ENCODE peak calls at places on chromosomes 11 and 22, in seven cellular contexts. One of them, this sample, is unnamed.

GRCh38 chr22:29817724-29818123 is 20.4 kb downstream of the ASCC2 start:
- DNase-seq in brain microvascular endothelial cell: no peak
- DNase-seq in foreskin fibroblast: no peak
- DNase-seq in IMR-90: no peak
- DNase-seq in AG04449: no peak
- DNase-seq in PC-9: no peak
- DNase-seq in fibroblast of the aortic adventitia: no peak
- DNase-seq in this sample: no peak

GRCh38 chr11:78803995-78804394 is 229.3 kb upstream of the NARS2 start:
- DNase-seq in brain microvascular endothelial cell: no peak
- DNase-seq in foreskin fibroblast: no peak
- DNase-seq in IMR-90: no peak
- DNase-seq in AG04449: no peak
- DNase-seq in PC-9: no peak
- DNase-seq in fibroblast of the aortic adventitia: no peak
- DNase-seq in this sample: no peak

GRCh38 chr11:114076974-114077373 is 17.5 kb downstream of the ZBTB16 start:
- DNase-seq in brain microvascular endothelial cell: no peak
- DNase-seq in foreskin fibroblast: peak; percentile 56
- DNase-seq in IMR-90: no peak
- DNase-seq in AG04449: no peak
- DNase-seq in PC-9: no peak
- DNase-seq in fibroblast of the aortic adventitia: no peak
- DNase-seq in this sample: no peak

GRCh38 chr11:64987998-64988854 is 8.5 kb downstream of the BATF2 start:
- DNase-seq in brain microvascular endothelial cell: no peak
- DNase-seq in foreskin fibroblast: no peak
- DNase-seq in IMR-90: no peak
- DNase-seq in AG04449: no peak
- DNase-seq in PC-9: no peak
- DNase-seq in fibroblast of the aortic adventitia: no peak
- DNase-seq in this sample: no peak

GRCh38 chr11:129317564-129317963 is 58.1 kb upstream of the BARX2 start:
- DNase-seq in brain microvascular endothelial cell: no peak
- DNase-seq in foreskin fibroblast: no peak
- DNase-seq in IMR-90: no peak
- DNase-seq in AG04449: no peak
- DNase-seq in PC-9: peak; percentile 90
- DNase-seq in fibroblast of the aortic adventitia: no peak
- DNase-seq in this sample: no peak

GRCh38 chr11:456533-456932 is 6.5 kb downstream of the PTDSS2 start:
- DNase-seq in brain microvascular endothelial cell: no peak
- DNase-seq in foreskin fibroblast: no peak
- DNase-seq in IMR-90: no peak
- DNase-seq in AG04449: no peak
- DNase-seq in PC-9: no peak
- DNase-seq in fibroblast of the aortic adventitia: no peak
- DNase-seq in this sample: no peak

GRCh38 chr11:117828641-117829368 is 4.3 kb upstream of the FXYD2 start:
- DNase-seq in brain microvascular endothelial cell: peak; percentile 67
- DNase-seq in foreskin fibroblast: peak; percentile 68
- DNase-seq in IMR-90: peak; percentile 76
- DNase-seq in AG04449: no peak
- DNase-seq in PC-9: no peak
- DNase-seq in fibroblast of the aortic adventitia: peak; percentile 23
- DNase-seq in this sample: no peak

GRCh38 chr22:41934284-41935014 is 7.8 kb upstream of the TNFRSF13C start:
- DNase-seq in brain microvascular endothelial cell: no peak
- DNase-seq in foreskin fibroblast: no peak
- DNase-seq in IMR-90: no peak
- DNase-seq in AG04449: no peak
- DNase-seq in PC-9: no peak
- DNase-seq in fibroblast of the aortic adventitia: no peak
- DNase-seq in this sample: no peak

GRCh38 chr11:78312712-78313111 is 104.9 kb downstream of the GAB2 start:
- DNase-seq in brain microvascular endothelial cell: no peak
- DNase-seq in foreskin fibroblast: no peak
- DNase-seq in IMR-90: no peak
- DNase-seq in AG04449: no peak
- DNase-seq in PC-9: no peak
- DNase-seq in fibroblast of the aortic adventitia: no peak
- DNase-seq in this sample: no peak

GRCh38 chr11:80929406-80929805 is 1488.6 kb upstream of the TENM4 start:
- DNase-seq in brain microvascular endothelial cell: no peak
- DNase-seq in foreskin fibroblast: peak; percentile 12
- DNase-seq in IMR-90: no peak
- DNase-seq in AG04449: no peak
- DNase-seq in PC-9: no peak
- DNase-seq in fibroblast of the aortic adventitia: no peak
- DNase-seq in this sample: no peak

GRCh38 chr11:68890490-68891231 is 13.0 kb downstream of the MRPL21 start:
- DNase-seq in brain microvascular endothelial cell: peak; percentile 94
- DNase-seq in foreskin fibroblast: peak; percentile 98
- DNase-seq in IMR-90: peak; percentile 64
- DNase-seq in AG04449: peak; percentile 91
- DNase-seq in PC-9: no peak
- DNase-seq in fibroblast of the aortic adventitia: peak; percentile 86
- DNase-seq in this sample: no peak

GRCh38 chr22:31846161-31847115 is 92.6 kb downstream of the DEPDC5 start:
- DNase-seq in brain microvascular endothelial cell: peak; percentile 68
- DNase-seq in foreskin fibroblast: peak; percentile 42
- DNase-seq in IMR-90: peak; percentile 96
- DNase-seq in AG04449: peak; percentile 4
- DNase-seq in PC-9: no peak
- DNase-seq in fibroblast of the aortic adventitia: peak; percentile 57
- DNase-seq in this sample: no peak
- TF ChIP-seq CTCF in brain microvascular endothelial cell: peak; percentile 74
- TF ChIP-seq CTCF in foreskin fibroblast: peak; percentile 7
- TF ChIP-seq CTCF in IMR-90: peak; percentile 21
- TF ChIP-seq CTCF in AG04449: peak; percentile 18
- TF ChIP-seq CTCF in PC-9: peak; percentile 45
- TF ChIP-seq CTCF in fibroblast of the aortic adventitia: peak; percentile 29
- TF ChIP-seq CTCF in this sample: peak; percentile 64

GRCh38 chr11:95972055-95972454 is 48.1 kb upstream of the MTMR2 start:
- DNase-seq in brain microvascular endothelial cell: no peak
- DNase-seq in foreskin fibroblast: peak; percentile 21
- DNase-seq in IMR-90: peak; percentile 6
- DNase-seq in AG04449: no peak
- DNase-seq in PC-9: peak; percentile 1
- DNase-seq in fibroblast of the aortic adventitia: peak; percentile 21
- DNase-seq in this sample: no peak

DNA sequence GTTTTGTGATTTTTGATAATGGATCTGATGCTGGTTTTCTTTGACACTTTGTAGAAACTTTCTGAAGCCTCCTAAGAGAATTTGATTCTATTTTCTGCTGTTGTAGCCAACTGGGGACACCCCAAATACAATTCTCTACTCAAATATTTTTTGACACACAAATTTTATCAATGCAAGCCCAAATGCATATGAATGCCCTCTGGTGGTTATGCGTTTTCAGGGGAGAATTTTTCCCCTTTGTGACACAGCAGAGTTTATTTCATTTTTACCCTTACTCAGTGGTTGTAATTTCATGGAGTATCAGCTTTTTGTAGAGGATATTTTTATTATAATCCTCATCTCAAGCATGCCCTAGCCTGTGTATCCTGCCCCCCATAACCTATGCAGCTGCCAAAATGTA is 44.7 kb upstream of the MTMR2 start:
- DNase-seq in brain microvascular endothelial cell: no peak
- DNase-seq in foreskin fibroblast: peak; percentile 64
- DNase-seq in IMR-90: peak; percentile 12
- DNase-seq in AG04449: no peak
- DNase-seq in PC-9: peak; percentile 32
- DNase-seq in fibroblast of the aortic adventitia: peak; percentile 29
- DNase-seq in this sample: no peak
- TF ChIP-seq CTCF in brain microvascular endothelial cell: peak; percentile 63
- TF ChIP-seq CTCF in foreskin fibroblast: peak; percentile 33
- TF ChIP-seq CTCF in IMR-90: peak; percentile 30
- TF ChIP-seq CTCF in AG04449: peak; percentile 10
- TF ChIP-seq CTCF in PC-9: peak; percentile 56
- TF ChIP-seq CTCF in fibroblast of the aortic adventitia: peak; percentile 43
- TF ChIP-seq CTCF in this sample: peak; percentile 33

DNA sequence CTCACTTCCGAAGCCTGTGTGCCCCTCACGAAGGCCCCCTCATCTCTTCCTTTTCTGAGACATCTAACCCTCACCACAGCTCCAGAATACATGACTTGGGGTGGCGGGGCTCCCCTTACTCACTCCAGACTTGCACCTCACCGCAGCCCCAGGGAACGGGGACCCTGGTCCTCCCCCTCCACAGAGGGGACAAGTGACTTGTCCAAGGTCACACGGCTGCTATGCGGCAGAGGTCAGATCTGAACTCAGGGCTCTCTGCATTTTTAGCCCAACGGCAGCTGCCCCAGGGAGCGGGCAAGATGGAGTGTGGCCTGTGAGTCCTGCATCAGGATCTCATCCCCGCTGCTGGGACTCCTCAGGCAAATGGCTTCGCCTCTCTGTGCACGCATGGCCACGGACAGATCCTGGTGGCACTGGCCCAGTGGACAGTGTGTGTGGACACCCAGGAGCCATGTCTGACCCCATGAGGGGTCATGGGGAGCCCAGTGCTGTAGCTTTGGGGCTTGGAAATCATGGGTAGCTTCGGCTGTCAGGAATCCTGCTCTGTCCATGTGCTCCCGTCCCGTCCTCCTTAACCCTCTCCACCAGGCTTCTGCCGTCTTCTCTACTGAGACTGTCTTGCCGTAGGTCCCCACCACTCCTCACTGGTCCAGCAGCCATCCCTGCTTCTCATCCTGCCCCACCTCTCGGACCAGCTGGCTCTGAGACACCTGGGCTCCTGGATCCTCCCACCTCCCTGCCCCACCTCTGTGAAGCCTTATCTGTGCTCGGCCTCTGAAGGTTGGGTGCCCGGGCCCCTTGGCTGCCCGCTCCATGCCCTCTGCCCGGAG is 48.0 kb upstream of the CARS1 start:
- DNase-seq in brain microvascular endothelial cell: no peak
- DNase-seq in foreskin fibroblast: no peak
- DNase-seq in IMR-90: no peak
- DNase-seq in AG04449: no peak
- DNase-seq in PC-9: no peak
- DNase-seq in fibroblast of the aortic adventitia: no peak
- DNase-seq in this sample: peak; percentile 64
- TF ChIP-seq CTCF in brain microvascular endothelial cell: no peak
- TF ChIP-seq CTCF in foreskin fibroblast: no peak
- TF ChIP-seq CTCF in IMR-90: no peak
- TF ChIP-seq CTCF in AG04449: no peak
- TF ChIP-seq CTCF in PC-9: no peak
- TF ChIP-seq CTCF in fibroblast of the aortic adventitia: no peak
- TF ChIP-seq CTCF in this sample: no peak

GRCh38 chr22:33083212-33083611 is 25.0 kb upstream of the SYN3 start:
- DNase-seq in brain microvascular endothelial cell: no peak
- DNase-seq in foreskin fibroblast: no peak
- DNase-seq in IMR-90: no peak
- DNase-seq in AG04449: no peak
- DNase-seq in PC-9: no peak
- DNase-seq in fibroblast of the aortic adventitia: no peak
- DNase-seq in this sample: no peak
- TF ChIP-seq CTCF in brain microvascular endothelial cell: no peak
- TF ChIP-seq CTCF in foreskin fibroblast: no peak
- TF ChIP-seq CTCF in IMR-90: no peak
- TF ChIP-seq CTCF in AG04449: no peak
- TF ChIP-seq CTCF in PC-9: peak; percentile 32
- TF ChIP-seq CTCF in fibroblast of the aortic adventitia: no peak
- TF ChIP-seq CTCF in this sample: peak; percentile 30

DNA sequence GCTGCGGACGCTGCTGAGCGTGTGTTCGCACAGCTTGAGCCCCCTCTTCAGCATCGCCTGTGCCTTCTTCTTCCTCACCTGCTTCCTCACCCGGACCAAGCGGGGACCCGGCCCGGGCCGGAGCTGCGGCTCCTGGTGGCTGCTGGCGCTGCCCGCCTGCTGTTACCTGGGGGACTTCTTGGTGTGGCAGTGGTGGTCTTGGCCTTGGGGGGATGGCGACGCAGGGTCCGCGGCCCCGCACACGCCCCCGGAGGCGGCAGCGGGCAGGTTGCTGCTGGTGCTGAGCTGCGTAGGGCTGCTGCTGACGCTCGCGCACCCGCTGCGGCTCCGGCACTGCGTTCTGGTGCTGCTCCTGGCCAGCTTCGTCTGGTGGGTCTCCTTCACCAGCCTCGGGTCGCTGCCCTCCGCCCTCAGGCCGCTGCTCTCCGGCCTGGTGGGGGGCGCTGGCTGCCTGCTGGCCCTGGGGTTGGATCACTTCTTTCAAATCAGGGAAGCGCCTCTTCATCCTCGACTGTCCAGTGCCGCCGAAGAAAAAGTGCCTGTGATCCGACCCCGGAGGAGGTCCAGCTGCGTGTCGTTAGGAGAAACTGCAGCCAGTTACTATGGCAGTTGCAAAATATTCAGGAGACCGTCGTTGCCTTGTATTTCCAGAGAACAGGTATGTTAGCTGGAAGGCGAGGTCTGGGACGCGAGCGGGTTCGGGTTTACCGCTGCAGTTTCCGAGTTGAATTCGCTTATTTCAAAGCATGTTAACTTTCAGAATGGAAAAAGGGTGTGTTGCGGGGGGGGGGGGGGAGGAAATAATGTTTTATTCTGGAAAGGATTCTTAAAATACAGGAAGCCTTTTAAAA is 1.0 kb downstream of the PDE3B start:
- DNase-seq in brain microvascular endothelial cell: no peak
- DNase-seq in foreskin fibroblast: peak; percentile 62
- DNase-seq in IMR-90: no peak
- DNase-seq in AG04449: no peak
- DNase-seq in PC-9: no peak
- DNase-seq in fibroblast of the aortic adventitia: peak; percentile 9
- DNase-seq in this sample: peak; percentile 73
- TF ChIP-seq CTCF in brain microvascular endothelial cell: no peak
- TF ChIP-seq CTCF in foreskin fibroblast: peak; percentile 2
- TF ChIP-seq CTCF in IMR-90: no peak
- TF ChIP-seq CTCF in AG04449: no peak
- TF ChIP-seq CTCF in PC-9: no peak
- TF ChIP-seq CTCF in fibroblast of the aortic adventitia: no peak
- TF ChIP-seq CTCF in this sample: no peak

This sample was measured in type B pancreatic cell.